ENCODE peak calls at places on chromosomes 11 and 22, in five cellular contexts. S, M, E, J and O are unnamed samples.

GRCh38 chr11:15901046-15901445 is 455.3 kb downstream of the SOX6 start:
- DNase-seq in S (peak), M (no peak), E (no peak), J (peak), O (no peak)

GRCh38 chr11:35923452-35923851 is 20.4 kb upstream of the LDLRAD3 start:
- DNase-seq in S (no peak), M (no peak), E (peak), J (peak), O (peak)

GRCh38 chr11:20097319-20098221 is 62.7 kb downstream of the DBX1 start:
- DNase-seq in S (no peak), M (peak), E (no peak), J (peak), O (no peak)

GRCh38 chr11:119470316-119471266 is 47.6 kb upstream of the THY1 start:
- DNase-seq in S (no peak), M (no peak), E (no peak), J (peak), O (no peak)

GRCh38 chr11:120137611-120138521 is at the start of gene TRIM29:
- DNase-seq in S (no peak), M (no peak), E (peak), J (no peak), O (no peak)

GRCh38 chr22:38078046-38078840 is 5.7 kb downstream of the SLC16A8 start:
- DNase-seq in S (no peak), M (no peak), E (no peak), J (no peak), O (no peak)

GRCh38 chr11:28763876-28764275 is 655.7 kb downstream of the METTL15 start:
- DNase-seq in S (no peak), M (no peak), E (no peak), J (no peak), O (no peak)

GRCh38 chr11:129192150-129192549 is at the start of gene ARHGAP32:
- DNase-seq in S (no peak), M (no peak), E (no peak), J (no peak), O (no peak)

GRCh38 chr22:43008509-43008908 is 6.4 kb downstream of the PACSIN2 start:
- DNase-seq in S (no peak), M (no peak), E (no peak), J (no peak), O (no peak)

GRCh38 chr22:41360126-41360525 is 21.6 kb upstream of the TEF start:
- DNase-seq in S (no peak), M (no peak), E (no peak), J (no peak), O (no peak)

GRCh38 chr22:32311551-32312071 is 46.1 kb upstream of the RFPL3 start:
- DNase-seq in S (no peak), M (no peak), E (no peak), J (no peak), O (no peak)

GRCh38 chr11:69361466-69361865 is 67.5 kb downstream of the MYEOV start:
- DNase-seq in S (no peak), M (no peak), E (no peak), J (no peak), O (no peak)

GRCh38 chr22:33325232-33326004 is 267.2 kb upstream of the SYN3 start:
- DNase-seq in S (no peak), M (no peak), E (no peak), J (no peak), O (no peak)

GRCh38 chr11:108144615-108145014 is 23.2 kb downstream of the ACAT1 start:
- DNase-seq in S (no peak), M (no peak), E (no peak), J (no peak), O (no peak)

GRCh38 chr22:39003165-39003638 is 10.9 kb upstream of the APOBEC3C start:
- DNase-seq in S (peak), M (peak), E (peak), J (peak), O (peak)

GRCh38 chr11:14267861-14268635 is 90.9 kb downstream of the RRAS2 start:
- DNase-seq in S (no peak), M (no peak), E (no peak), J (no peak), O (no peak)

GRCh38 chr11:78030429-78031325 is 7.6 kb upstream of the KCTD14 start:
- DNase-seq in S (peak), M (peak), E (peak), J (peak), O (peak)

GRCh38 chr11:120063686-120064340 is 74.1 kb downstream of the TRIM29 start:
- DNase-seq in S (no peak), M (no peak), E (no peak), J (no peak), O (no peak)

GRCh38 chr22:40766956-40767355 is 52.2 kb downstream of the SLC25A17 start:
- DNase-seq in S (no peak), M (no peak), E (no peak), J (no peak), O (no peak)

GRCh38 chr11:70493891-70494290 is 95.6 kb downstream of the CTTN start:
- DNase-seq in S (no peak), M (no peak), E (no peak), J (no peak), O (no peak)

GRCh38 chr11:32154275-32154674 is 63.4 kb downstream of the RCN1 start:
- DNase-seq in S (peak), M (no peak), E (no peak), J (peak), O (no peak)

GRCh38 chr11:45675646-45676045 is 10.2 kb upstream of the CHST1 start:
- DNase-seq in S (no peak), M (no peak), E (no peak), J (no peak), O (no peak)

GRCh38 chr11:89381094-89381493 is 110.1 kb downstream of the NOX4 start:
- DNase-seq in S (no peak), M (no peak), E (no peak), J (peak), O (no peak)

GRCh38 chr11:133323354-133323753 is 208.9 kb downstream of the OPCML start:
- DNase-seq in S (no peak), M (no peak), E (no peak), J (no peak), O (no peak)

GRCh38 chr11:66841861-66842260 is 1.4 kb upstream of the RCE1 start:
- DNase-seq in S (no peak), M (no peak), E (no peak), J (no peak), O (no peak)

GRCh38 chr11:65402790-65403189 is 16.4 kb downstream of the FRMD8 start:
- DNase-seq in S (no peak), M (no peak), E (no peak), J (no peak), O (no peak)

GRCh38 chr11:134332189-134332631 is 422 bp downstream of the GLB1L2 start:
- DNase-seq in S (no peak), M (no peak), E (no peak), J (no peak), O (peak)

GRCh38 chr11:112968988-112969714 is 7.9 kb downstream of the NCAM1 start:
- DNase-seq in S (no peak), M (no peak), E (no peak), J (peak), O (no peak)

GRCh38 chr11:3953327-3953726 is 97.9 kb downstream of the STIM1 start:
- DNase-seq in S (no peak), M (no peak), E (no peak), J (no peak), O (no peak)

GRCh38 chr11:104076455-104076854 is 40.0 kb downstream of the DDI1 start:
- DNase-seq in S (no peak), M (no peak), E (no peak), J (no peak), O (no peak)

GRCh38 chr11:11746454-11746853 is 95.3 kb upstream of the USP47 start:
- DNase-seq in S (no peak), M (no peak), E (no peak), J (no peak), O (no peak)

GRCh38 chr11:57197762-57198161 is 16.0 kb downstream of the LRRC55 start:
- DNase-seq in S (no peak), M (no peak), E (no peak), J (no peak), O (no peak)

GRCh38 chr11:122705396-122705795 is 49.9 kb downstream of the UBASH3B start:
- DNase-seq in S (no peak), M (no peak), E (no peak), J (no peak), O (no peak)

GRCh38 chr22:32680277-32680676 is 121.2 kb upstream of the TIMP3 start:
- DNase-seq in S (no peak), M (no peak), E (no peak), J (no peak), O (no peak)

GRCh38 chr11:78465169-78465942 is 47.7 kb upstream of the GAB2 start:
- DNase-seq in S (no peak), M (no peak), E (no peak), J (no peak), O (no peak)